ENCODE peak calls at places on chromosome 5, in four cellular contexts. N is heart right ventricle, J is neural crest cell, D is CD14-positive monocyte. L is an unnamed sample.

GRCh38 chr5:6636293-6636692 is 3.1 kb downstream of the SRD5A1 start:
- DNase-seq in J (no peak), D (no peak), N (no peak), L (no peak)

GRCh38 chr5:149150457-149150856 is 9.2 kb downstream of the ABLIM3 start:
- DNase-seq in J (no peak), N (no peak), D (no peak), L (no peak)

GRCh38 chr5:135120951-135121350 is 86.9 kb upstream of the PITX1 start:
- DNase-seq in J (no peak), N (no peak), D (no peak), L (no peak)

GRCh38 chr5:135150767-135151166 is 116.7 kb upstream of the PITX1 start:
- DNase-seq in D (no peak), J (no peak), N (no peak), L (no peak)

GRCh38 chr5:63263409-63263808 is 684.8 kb downstream of the LRRC70 start:
- DNase-seq in N (no peak), J (no peak), D (no peak), L (no peak)

GRCh38 chr5:154437281-154437965 is 8.4 kb upstream of the SAP30L start:
- DNase-seq in N (no peak), J (no peak), D (no peak), L (no peak)

GRCh38 chr5:83277953-83278352 is 193.6 kb upstream of the VCAN start:
- DNase-seq in D (no peak), N (no peak), J (no peak), L (no peak)

GRCh38 chr5:106481375-106481774 is 1189.4 kb downstream of the EFNA5 start:
- DNase-seq in J (no peak), N (no peak), D (no peak), L (no peak)

GRCh38 chr5:39755986-39756385 is 331.2 kb upstream of the DAB2 start:
- DNase-seq in D (no peak), N (peak), J (no peak), L (no peak)

GRCh38 chr5:53031695-53032096 is 42.5 kb downstream of the ITGA2 start:
- DNase-seq in N (no peak), D (no peak), J (no peak), L (no peak)

GRCh38 chr5:137446611-137447010 is 52.5 kb downstream of the SPOCK1 start:
- DNase-seq in J (no peak), D (no peak), N (no peak), L (no peak)

GRCh38 chr5:157547909-157548512 is 27.6 kb downstream of the ADAM19 start:
- DNase-seq in D (no peak), J (no peak), N (no peak), L (no peak)

GRCh38 chr5:117657591-117657990 is 1083.0 kb upstream of the SEMA6A start:
- DNase-seq in D (no peak), N (no peak), J (no peak), L (no peak)

GRCh38 chr5:154647760-154648143 is 107.4 kb upstream of the LARP1 start:
- DNase-seq in D (no peak), N (no peak), J (no peak), L (no peak)

GRCh38 chr5:150658699-150659265 is 2.3 kb upstream of the MYOZ3 start:
- DNase-seq in N (peak), D (no peak), J (no peak), L (no peak)

GRCh38 chr5:96752341-96753016 is 55.3 kb downstream of the ERAP1 start:
- DNase-seq in J (peak), D (no peak), N (peak), L (peak)

GRCh38 chr5:10201223-10201868 is 48.3 kb downstream of the ATPSCKMT start:
- DNase-seq in J (peak), N (no peak), D (no peak), L (peak)

GRCh38 chr5:116773926-116774325 is 199.3 kb upstream of the SEMA6A start:
- DNase-seq in J (no peak), N (no peak), D (no peak), L (no peak)

GRCh38 chr5:126384985-126385384 is 38.2 kb upstream of the GRAMD2B start:
- DNase-seq in D (no peak), N (no peak), J (no peak), L (no peak)

GRCh38 chr5:61281686-61282085 is 50.4 kb upstream of the ZSWIM6 start:
- DNase-seq in J (no peak), N (no peak), D (no peak), L (no peak)

GRCh38 chr5:155485344-155485743 is 471.8 kb downstream of the KIF4B start:
- DNase-seq in J (no peak), N (no peak), D (no peak), L (no peak)

GRCh38 chr5:98770911-98771322 is 2.5 kb upstream of the RGMB start:
- DNase-seq in N (no peak), D (no peak), J (no peak), L (no peak)

GRCh38 chr5:94969174-94969573 is 315.7 kb downstream of the MCTP1 start:
- DNase-seq in J (no peak), D (no peak), N (no peak), L (no peak)

GRCh38 chr5:111699976-111700375 is 57.0 kb downstream of the NREP start:
- DNase-seq in J (no peak), N (no peak), D (no peak), L (no peak)

GRCh38 chr5:53480474-53481353 is at the start of gene FST:
- DNase-seq in J (peak), D (no peak), N (no peak), L (peak)

GRCh38 chr5:109223521-109223920 is 186.3 kb downstream of the PJA2 start:
- DNase-seq in D (no peak), J (peak), N (no peak), L (peak)

GRCh38 chr5:169424956-169425318 is 124.0 kb upstream of the SLIT3 start:
- DNase-seq in J (no peak), D (no peak), N (no peak), L (no peak)

GRCh38 chr5:2887401-2888348 is 136.2 kb upstream of the IRX2 start:
- DNase-seq in J (no peak), D (no peak), N (no peak), L (no peak)

GRCh38 chr5:116583085-116583766 is 8.6 kb upstream of the SEMA6A start:
- DNase-seq in N (no peak), D (no peak), J (no peak), L (no peak)

GRCh38 chr5:132446621-132447020 is 44.0 kb downstream of the IRF1 start:
- DNase-seq in N (peak), D (no peak), J (no peak), L (no peak)

GRCh38 chr5:32013658-32014057 is 160.5 kb downstream of the GOLPH3 start:
- DNase-seq in N (no peak), J (no peak), D (no peak), L (no peak)
- TF ChIP-seq CTCF in N (no peak), J (no peak), D (no peak), L (no peak)

DNA sequence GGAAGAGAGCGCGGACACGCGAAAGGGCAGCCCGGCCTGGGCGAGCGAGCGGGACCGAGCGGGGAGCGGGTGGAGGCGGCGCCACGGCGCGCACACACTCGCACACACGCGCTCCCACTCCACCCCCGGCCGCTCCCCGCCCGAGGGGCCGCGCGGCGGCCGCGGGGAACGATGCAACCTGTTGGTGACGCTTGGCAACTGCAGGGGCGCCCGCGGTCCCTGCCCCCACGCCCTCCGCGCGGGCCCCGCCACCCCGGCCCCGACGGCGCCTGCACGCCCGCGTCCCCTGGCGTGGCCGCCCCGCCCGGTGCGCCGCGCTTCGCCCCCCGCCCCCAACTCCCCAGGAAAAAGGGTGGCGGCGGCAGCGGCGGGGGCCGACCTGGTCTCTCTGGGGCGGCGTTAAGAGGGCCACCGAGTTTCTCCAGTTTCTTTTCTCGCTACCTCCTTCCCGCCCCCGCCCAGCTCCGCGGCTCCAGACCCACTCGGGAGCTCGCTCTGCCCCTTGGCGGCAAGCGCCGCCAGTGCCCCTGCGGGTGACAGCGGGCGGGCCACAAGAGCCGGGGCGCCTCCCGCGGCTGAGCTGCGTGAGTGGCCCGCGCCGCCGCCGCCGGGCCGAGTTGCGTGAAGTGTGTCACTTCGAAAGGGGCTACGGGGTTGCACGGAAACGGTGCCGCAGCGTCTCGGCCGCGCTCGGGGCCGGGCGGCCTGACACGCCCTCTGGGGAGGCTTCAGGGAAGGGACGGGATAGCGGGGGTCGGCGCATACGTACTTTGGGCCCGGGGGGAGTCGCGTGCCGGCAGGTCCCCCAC is at the start of gene NR3C1:
- DNase-seq in N (peak), J (peak), D (peak), L (peak)
- TF ChIP-seq CTCF in N (peak), J (peak), D (peak), L (no peak)

DNA sequence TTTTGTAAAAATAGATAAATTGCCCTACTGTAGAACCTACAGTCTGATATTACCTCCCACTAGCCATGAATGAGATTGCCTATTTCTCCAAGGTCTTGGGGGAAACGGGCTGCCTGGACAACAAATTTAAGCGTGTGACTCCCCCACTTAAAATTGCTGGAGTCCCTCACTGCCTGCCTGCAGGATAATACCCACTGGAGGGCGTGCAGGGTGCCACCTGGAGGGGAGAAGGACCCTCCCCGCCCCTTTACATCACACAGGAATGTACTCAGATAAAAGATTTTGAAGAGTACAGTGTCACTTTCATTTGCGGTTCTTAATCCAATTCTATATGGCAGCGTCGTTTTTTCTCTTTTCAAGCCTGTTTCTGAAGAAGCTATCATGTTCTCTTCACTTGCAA is 6.2 kb upstream of the TRIM7 start:
- DNase-seq in N (no peak), J (no peak), D (peak), L (no peak)
- TF ChIP-seq CTCF in N (peak), J (no peak), D (no peak), L (no peak)

GRCh38 chr5:124907098-124907644 is 160.7 kb upstream of the ZNF608 start:
- DNase-seq in J (no peak), N (no peak), D (no peak), L (no peak)

GRCh38 chr5:124905756-124906155 is 159.3 kb upstream of the ZNF608 start:
- DNase-seq in J (no peak), N (no peak), D (no peak), L (no peak)

GRCh38 chr5:124908603-124909451 is 162.4 kb upstream of the ZNF608 start:
- DNase-seq in N (no peak), J (no peak), D (no peak), L (no peak)

GRCh38 chr5:124905256-124905655 is 158.8 kb upstream of the ZNF608 start:
- DNase-seq in N (no peak), J (no peak), D (no peak), L (no peak)

DNA sequence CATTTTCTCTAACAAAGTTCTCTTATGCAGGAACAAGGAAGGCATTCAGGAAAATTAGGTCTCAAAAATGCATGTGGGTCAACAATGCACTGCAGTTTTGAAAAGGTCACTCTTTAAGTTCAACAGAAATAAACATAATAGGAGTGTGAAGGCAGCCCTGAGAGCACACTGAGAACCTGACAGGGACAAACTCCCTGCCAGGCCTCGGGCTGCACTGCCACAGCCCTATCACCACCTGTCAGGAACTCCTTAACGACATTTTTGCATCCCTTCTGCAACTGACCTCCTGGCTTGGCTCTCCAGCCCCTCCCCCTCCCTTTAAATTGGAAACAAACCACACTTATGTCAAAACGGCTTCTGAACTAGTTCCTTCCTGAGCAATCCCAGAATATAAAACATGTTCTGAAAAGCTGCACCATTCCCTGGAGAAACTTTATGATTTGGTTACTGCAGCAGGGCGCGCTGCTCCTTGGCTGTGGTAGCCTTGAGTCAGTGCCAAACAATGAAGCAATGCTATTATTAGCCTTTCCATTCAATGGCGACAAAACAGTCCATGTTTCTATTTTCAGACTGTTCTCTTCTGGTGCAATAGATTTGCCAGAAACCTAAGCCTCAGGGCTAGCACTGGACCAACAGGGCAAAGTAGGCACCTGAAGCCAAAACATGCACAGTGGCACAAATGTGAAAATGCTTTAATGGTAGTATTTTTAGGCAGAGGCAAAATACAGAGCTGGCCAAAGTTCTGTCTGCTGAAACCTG is 160.1 kb upstream of the ZNF608 start:
- DNase-seq in J (peak), D (no peak), N (peak), L (peak)
- TF ChIP-seq CTCF in J (no peak), D (no peak), N (peak), L (no peak)

GRCh38 chr5:17217421-17218352 is at the start of gene BASP1:
- DNase-seq in D (peak), J (peak), N (peak), L (peak)
- TF ChIP-seq CTCF in D (no peak), J (no peak), N (no peak), L (no peak)

GRCh38 chr5:127907907-127908306 is 175.7 kb upstream of the SLC12A2 start:
- DNase-seq in N (no peak), J (no peak), D (no peak), L (no peak)
- TF ChIP-seq CTCF in N (no peak), J (no peak), D (no peak), L (no peak)

DNA sequence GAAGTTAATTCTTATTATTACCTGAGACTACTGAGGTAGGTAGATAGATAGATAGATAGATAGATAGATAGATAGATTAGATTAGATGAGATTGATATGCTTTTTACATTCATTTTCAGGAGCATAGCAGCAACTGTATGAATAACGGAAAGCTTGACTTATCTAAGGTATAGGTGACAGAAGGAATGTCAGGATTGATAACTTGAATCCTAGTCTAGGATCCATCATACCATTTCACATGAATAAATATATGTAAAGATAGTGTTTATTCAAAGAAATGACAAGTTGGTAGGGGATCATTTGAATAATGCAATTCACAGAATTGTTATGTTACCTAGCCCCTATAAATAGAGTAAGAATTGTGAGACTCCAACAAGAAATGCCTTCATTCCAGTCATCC is 1008.2 kb downstream of the CDH12 start:
- DNase-seq in D (no peak), N (no peak), J (no peak), L (no peak)
- TF ChIP-seq CTCF in D (no peak), N (no peak), J (no peak), L (no peak)

GRCh38 chr5:174056064-174056842 is 10.7 kb downstream of the NSG2 start:
- DNase-seq in N (no peak), D (no peak), J (no peak), L (no peak)
- TF ChIP-seq CTCF in N (no peak), D (peak), J (no peak), L (no peak)